ENCODE peak calls at places on chromosome 18, in ten cellular contexts. E is T-helper 2 cell, N is osteocyte, A is sigmoid colon, I is Caki2, V is NCI-H1092, K is GM23248, M is posterior cingulate gyrus, U is iris pigment epithelial cell, H is HTR-8/SVneo. W is an unnamed sample.

GRCh38 chr18:22342625-22343024 is 75.1 kb downstream of the CTAGE1 start:
- DNase-seq in E (peak), N (no peak), A (no peak), I (peak), V (no peak), K (peak), M (no peak), U (peak), H (peak), W (peak)

GRCh38 chr18:6271585-6271984 is 143.1 kb downstream of the L3MBTL4 start:
- DNase-seq in E (no peak), N (no peak), A (no peak), I (no peak), V (no peak), K (no peak), M (no peak), U (no peak), H (no peak), W (no peak)

GRCh38 chr18:33583901-33584300 is 5.9 kb downstream of the ASXL3 start:
- DNase-seq in E (no peak), N (no peak), A (no peak), I (no peak), V (no peak), K (no peak), M (no peak), U (no peak), H (no peak), W (no peak)

GRCh38 chr18:47260138-47260923 is 8.9 kb upstream of the SKOR2 start:
- DNase-seq in E (no peak), N (no peak), A (no peak), I (no peak), V (no peak), K (peak), M (no peak), U (peak), H (peak), W (peak)

GRCh38 chr18:7668392-7668791 is 101.3 kb downstream of the PTPRM start:
- DNase-seq in E (no peak), N (no peak), A (no peak), I (no peak), V (no peak), K (no peak), M (no peak), U (no peak), H (no peak), W (no peak)

GRCh38 chr18:55839350-55839749 is 251.4 kb upstream of the TCF4 start:
- DNase-seq in E (no peak), N (no peak), A (no peak), I (no peak), V (no peak), K (peak), M (no peak), U (peak), H (no peak), W (no peak)

GRCh38 chr18:79938196-79938595 is 13.3 kb downstream of the SLC66A2 start:
- DNase-seq in E (no peak), N (no peak), A (peak), I (no peak), V (no peak), K (no peak), M (peak), U (no peak), H (no peak), W (no peak)

GRCh38 chr18:78192044-78192443 is 787.6 kb upstream of the SALL3 start:
- DNase-seq in E (no peak), N (no peak), A (no peak), I (peak), V (peak), K (no peak), M (no peak), U (no peak), H (no peak), W (no peak)

GRCh38 chr18:71673498-71673897 is 870.6 kb downstream of the CBLN2 start:
- DNase-seq in E (no peak), N (no peak), A (no peak), I (no peak), V (no peak), K (no peak), M (no peak), U (peak), H (no peak), W (no peak)

GRCh38 chr18:14122099-14122498 is 10.1 kb downstream of the ZNF519 start:
- DNase-seq in E (no peak), N (no peak), A (no peak), I (no peak), V (no peak), K (no peak), M (no peak), U (no peak), H (no peak), W (no peak)

GRCh38 chr18:59996370-59996966 is 96.7 kb downstream of the PMAIP1 start:
- DNase-seq in E (no peak), N (no peak), A (no peak), I (no peak), V (peak), K (peak), M (no peak), U (peak), H (peak), W (peak)

GRCh38 chr18:21275645-21276044 is 33.6 kb downstream of the GREB1L start:
- DNase-seq in E (no peak), N (no peak), A (no peak), I (no peak), V (no peak), K (no peak), M (no peak), U (no peak), H (no peak), W (no peak)

GRCh38 chr18:48479531-48479930 is 59.3 kb upstream of the CTIF start:
- DNase-seq in E (no peak), N (no peak), A (no peak), I (no peak), V (no peak), K (no peak), M (no peak), U (peak), H (no peak), W (no peak)

GRCh38 chr18:58310517-58310916 is 266.5 kb downstream of the NEDD4L start:
- DNase-seq in E (peak), N (no peak), A (peak), I (no peak), V (no peak), K (no peak), M (no peak), U (peak), H (no peak), W (peak)

GRCh38 chr18:55053976-55054375 is 94.7 kb upstream of the CCDC68 start:
- DNase-seq in E (no peak), N (no peak), A (no peak), I (no peak), V (no peak), K (peak), M (no peak), U (no peak), H (no peak), W (no peak)

GRCh38 chr18:2425426-2426317 is 145.6 kb downstream of the METTL4 start:
- DNase-seq in E (no peak), N (no peak), A (no peak), I (no peak), V (no peak), K (peak), M (no peak), U (peak), H (no peak), W (no peak)

GRCh38 chr18:79566841-79567370 is 112.7 kb upstream of the CTDP1 start:
- DNase-seq in E (no peak), N (no peak), A (peak), I (no peak), V (no peak), K (no peak), M (no peak), U (peak), H (no peak), W (no peak)

GRCh38 chr18:35050638-35051287 is 9.6 kb downstream of the MAPRE2 start:
- DNase-seq in E (no peak), N (no peak), A (no peak), I (no peak), V (no peak), K (no peak), M (no peak), U (no peak), H (no peak), W (peak)

GRCh38 chr18:29841631-29842030 is 1200.9 kb downstream of the DSC3 start:
- DNase-seq in E (no peak), N (no peak), A (no peak), I (no peak), V (no peak), K (no peak), M (no peak), U (no peak), H (no peak), W (no peak)

GRCh38 chr18:51370996-51371395 is 173.5 kb upstream of the MEX3C start:
- DNase-seq in E (no peak), N (no peak), A (no peak), I (no peak), V (no peak), K (no peak), M (no peak), U (no peak), H (no peak), W (no peak)

GRCh38 chr18:79586436-79587297 is 92.9 kb upstream of the CTDP1 start:
- DNase-seq in E (no peak), N (no peak), A (peak), I (no peak), V (no peak), K (no peak), M (peak), U (no peak), H (no peak), W (no peak)

GRCh38 chr18:21194871-21195771 is 46.9 kb upstream of the GREB1L start:
- DNase-seq in E (no peak), N (no peak), A (no peak), I (peak), V (peak), K (peak), M (no peak), U (peak), H (peak), W (peak)

GRCh38 chr18:56789004-56789888 is 138.1 kb downstream of the WDR7 start:
- DNase-seq in E (no peak), N (no peak), A (no peak), I (no peak), V (no peak), K (peak), M (no peak), U (peak), H (no peak), W (peak)

GRCh38 chr18:3688682-3689081 is 238.7 kb downstream of the TGIF1 start:
- DNase-seq in E (no peak), N (no peak), A (no peak), I (peak), V (no peak), K (peak), M (no peak), U (peak), H (peak), W (peak)

GRCh38 chr18:45106331-45106774 is 425.7 kb downstream of the SETBP1 start:
- DNase-seq in E (peak), N (no peak), A (no peak), I (no peak), V (no peak), K (peak), M (no peak), U (peak), H (no peak), W (peak)

GRCh38 chr18:23231340-23232021 is 96.2 kb downstream of the CABLES1 start:
- DNase-seq in E (peak), N (no peak), A (peak), I (no peak), V (no peak), K (peak), M (no peak), U (peak), H (no peak), W (peak)

GRCh38 chr18:42413870-42414269 is 458.8 kb downstream of the PIK3C3 start:
- DNase-seq in E (no peak), N (no peak), A (no peak), I (peak), V (no peak), K (peak), M (no peak), U (peak), H (no peak), W (peak)

GRCh38 chr18:48553236-48553635 is 14.4 kb downstream of the CTIF start:
- DNase-seq in E (no peak), N (no peak), A (no peak), I (no peak), V (no peak), K (no peak), M (no peak), U (no peak), H (no peak), W (no peak)

GRCh38 chr18:55458456-55459238 is 129.3 kb downstream of the TCF4 start:
- DNase-seq in E (no peak), N (no peak), A (no peak), I (no peak), V (no peak), K (no peak), M (no peak), U (no peak), H (no peak), W (peak)

GRCh38 chr18:28177828-28178635 is 1.1 kb upstream of the CDH2 start:
- DNase-seq in E (peak), N (peak), A (no peak), I (peak), V (peak), K (peak), M (peak), U (peak), H (peak), W (peak)

GRCh38 chr18:519019-519879 is 18.7 kb upstream of the COLEC12 start:
- DNase-seq in E (no peak), N (no peak), A (peak), I (no peak), V (no peak), K (peak), M (no peak), U (peak), H (no peak), W (peak)

GRCh38 chr18:59915606-59916005 is 15.8 kb downstream of the PMAIP1 start:
- DNase-seq in E (no peak), N (no peak), A (no peak), I (no peak), V (no peak), K (peak), M (no peak), U (no peak), H (no peak), W (peak)

GRCh38 chr18:46402396-46402795 is 254.6 kb downstream of the LOXHD1 start:
- DNase-seq in E (no peak), N (no peak), A (no peak), I (no peak), V (no peak), K (peak), M (no peak), U (peak), H (no peak), W (peak)

GRCh38 chr18:7021994-7022840 is 95.4 kb downstream of the LAMA1 start:
- DNase-seq in E (no peak), N (no peak), A (no peak), I (peak), V (peak), K (peak), M (no peak), U (peak), H (peak), W (peak)

GRCh38 chr18:6992761-6993160 is 124.8 kb downstream of the LAMA1 start:
- DNase-seq in E (no peak), N (no peak), A (no peak), I (no peak), V (no peak), K (no peak), M (no peak), U (no peak), H (no peak), W (no peak)

GRCh38 chr18:4631239-4631638 is 176.1 kb upstream of the DLGAP1 start:
- DNase-seq in E (no peak), N (no peak), A (no peak), I (no peak), V (no peak), K (no peak), M (no peak), U (no peak), H (no peak), W (no peak)

GRCh38 chr18:49565656-49566055 is 3.8 kb downstream of the LIPG start:
- DNase-seq in E (no peak), N (no peak), A (no peak), I (no peak), V (peak), K (peak), M (peak), U (peak), H (no peak), W (no peak)

GRCh38 chr18:37717656-37718055 is 152.1 kb upstream of the CELF4 start:
- DNase-seq in E (no peak), N (no peak), A (no peak), I (no peak), V (no peak), K (no peak), M (no peak), U (no peak), H (no peak), W (no peak)

W was measured in mesenchymal stem cell.